ENCODE peak calls at places on chromosomes 11 and 22, in five cellular contexts. One of them, this sample, is unnamed.

GRCh38 chr22:17921871-17922821 is 102.2 kb downstream of the MICAL3 start:
- DNase-seq in PC-9: no peak
- DNase-seq in psoas muscle: no peak
- DNase-seq in HL-60: no peak
- DNase-seq in tibial nerve: no peak
- DNase-seq in this sample: peak; percentile 64

GRCh38 chr22:48619721-48620120 is 1208.0 kb downstream of the BRD1 start:
- DNase-seq in PC-9: no peak
- DNase-seq in psoas muscle: no peak
- DNase-seq in HL-60: no peak
- DNase-seq in tibial nerve: no peak
- DNase-seq in this sample: no peak

GRCh38 chr11:101862410-101863233 is 52.2 kb upstream of the CEP126 start:
- DNase-seq in PC-9: peak; percentile 43
- DNase-seq in psoas muscle: no peak
- DNase-seq in HL-60: no peak
- DNase-seq in tibial nerve: no peak
- DNase-seq in this sample: peak; percentile 22

GRCh38 chr22:17120711-17121234 is 387 bp downstream of the TMEM121B start:
- DNase-seq in PC-9: no peak
- DNase-seq in psoas muscle: no peak
- DNase-seq in HL-60: no peak
- DNase-seq in tibial nerve: no peak
- DNase-seq in this sample: no peak

GRCh38 chr22:46969491-46969890 is 207.0 kb downstream of the TBC1D22A start:
- DNase-seq in PC-9: no peak
- DNase-seq in psoas muscle: no peak
- DNase-seq in HL-60: no peak
- DNase-seq in tibial nerve: no peak
- DNase-seq in this sample: no peak

GRCh38 chr22:37284807-37285355 is 2.6 kb downstream of the CYTH4 start:
- DNase-seq in PC-9: no peak
- DNase-seq in psoas muscle: peak; percentile 51
- DNase-seq in HL-60: peak; percentile 98
- DNase-seq in tibial nerve: no peak
- DNase-seq in this sample: peak; percentile 53

GRCh38 chr11:61158691-61159381 is 2.4 kb downstream of the VPS37C start:
- DNase-seq in PC-9: peak; percentile 99
- DNase-seq in psoas muscle: no peak
- DNase-seq in HL-60: no peak
- DNase-seq in tibial nerve: no peak
- DNase-seq in this sample: no peak

GRCh38 chr11:68213135-68213515 is at the start of gene KMT5B:
- DNase-seq in PC-9: no peak
- DNase-seq in psoas muscle: peak; percentile 74
- DNase-seq in HL-60: no peak
- DNase-seq in tibial nerve: no peak
- DNase-seq in this sample: peak; percentile 68

GRCh38 chr11:122706689-122707088 is 51.2 kb downstream of the UBASH3B start:
- DNase-seq in PC-9: peak; percentile 96
- DNase-seq in psoas muscle: no peak
- DNase-seq in HL-60: no peak
- DNase-seq in tibial nerve: no peak
- DNase-seq in this sample: no peak

GRCh38 chr11:17645190-17645970 is 74.0 kb upstream of the MYOD1 start:
- DNase-seq in PC-9: no peak
- DNase-seq in psoas muscle: no peak
- DNase-seq in HL-60: no peak
- DNase-seq in tibial nerve: no peak
- DNase-seq in this sample: no peak

GRCh38 chr11:118610220-118610772 is 2.9 kb downstream of the PHLDB1 start:
- DNase-seq in PC-9: no peak
- DNase-seq in psoas muscle: no peak
- DNase-seq in HL-60: no peak
- DNase-seq in tibial nerve: no peak
- DNase-seq in this sample: no peak

GRCh38 chr11:82996966-82997606 is 74.6 kb downstream of the RAB30 start:
- DNase-seq in PC-9: no peak
- DNase-seq in psoas muscle: no peak
- DNase-seq in HL-60: no peak
- DNase-seq in tibial nerve: no peak
- DNase-seq in this sample: no peak

GRCh38 chr22:23182289-23183106 is 2.2 kb downstream of the BCR start:
- DNase-seq in PC-9: peak; percentile 97
- DNase-seq in psoas muscle: no peak
- DNase-seq in HL-60: no peak
- DNase-seq in tibial nerve: no peak
- DNase-seq in this sample: no peak

GRCh38 chr11:73236879-73237278 is 18.8 kb downstream of the P2RY2 start:
- DNase-seq in PC-9: peak; percentile 66
- DNase-seq in psoas muscle: peak; percentile 71
- DNase-seq in HL-60: peak; percentile 27
- DNase-seq in tibial nerve: no peak
- DNase-seq in this sample: no peak

GRCh38 chr22:47561115-47561675 is 798.7 kb downstream of the TBC1D22A start:
- DNase-seq in PC-9: no peak
- DNase-seq in psoas muscle: no peak
- DNase-seq in HL-60: no peak
- DNase-seq in tibial nerve: no peak
- DNase-seq in this sample: no peak

GRCh38 chr22:18095101-18095805 is 15.4 kb upstream of the TUBA8 start:
- DNase-seq in PC-9: no peak
- DNase-seq in psoas muscle: no peak
- DNase-seq in HL-60: no peak
- DNase-seq in tibial nerve: no peak
- DNase-seq in this sample: no peak

GRCh38 chr11:71451596-71452353 is 1.2 kb upstream of the NADSYN1 start:
- DNase-seq in PC-9: no peak
- DNase-seq in psoas muscle: no peak
- DNase-seq in HL-60: no peak
- DNase-seq in tibial nerve: no peak
- DNase-seq in this sample: peak; percentile 45

GRCh38 chr11:65766535-65766934 is 14.2 kb downstream of the AP5B1 start:
- DNase-seq in PC-9: no peak
- DNase-seq in psoas muscle: no peak
- DNase-seq in HL-60: peak; percentile 84
- DNase-seq in tibial nerve: no peak
- DNase-seq in this sample: no peak

GRCh38 chr22:28741200-28741757 is 341 bp downstream of the CHEK2 start:
- DNase-seq in PC-9: no peak
- DNase-seq in psoas muscle: no peak
- DNase-seq in HL-60: no peak
- DNase-seq in tibial nerve: no peak
- DNase-seq in this sample: no peak

GRCh38 chr11:110069158-110069737 is 23.9 kb upstream of the ZC3H12C start:
- DNase-seq in PC-9: peak; percentile 89
- DNase-seq in psoas muscle: peak; percentile 64
- DNase-seq in HL-60: peak; percentile 29
- DNase-seq in tibial nerve: no peak
- DNase-seq in this sample: peak; percentile 61

DNA sequence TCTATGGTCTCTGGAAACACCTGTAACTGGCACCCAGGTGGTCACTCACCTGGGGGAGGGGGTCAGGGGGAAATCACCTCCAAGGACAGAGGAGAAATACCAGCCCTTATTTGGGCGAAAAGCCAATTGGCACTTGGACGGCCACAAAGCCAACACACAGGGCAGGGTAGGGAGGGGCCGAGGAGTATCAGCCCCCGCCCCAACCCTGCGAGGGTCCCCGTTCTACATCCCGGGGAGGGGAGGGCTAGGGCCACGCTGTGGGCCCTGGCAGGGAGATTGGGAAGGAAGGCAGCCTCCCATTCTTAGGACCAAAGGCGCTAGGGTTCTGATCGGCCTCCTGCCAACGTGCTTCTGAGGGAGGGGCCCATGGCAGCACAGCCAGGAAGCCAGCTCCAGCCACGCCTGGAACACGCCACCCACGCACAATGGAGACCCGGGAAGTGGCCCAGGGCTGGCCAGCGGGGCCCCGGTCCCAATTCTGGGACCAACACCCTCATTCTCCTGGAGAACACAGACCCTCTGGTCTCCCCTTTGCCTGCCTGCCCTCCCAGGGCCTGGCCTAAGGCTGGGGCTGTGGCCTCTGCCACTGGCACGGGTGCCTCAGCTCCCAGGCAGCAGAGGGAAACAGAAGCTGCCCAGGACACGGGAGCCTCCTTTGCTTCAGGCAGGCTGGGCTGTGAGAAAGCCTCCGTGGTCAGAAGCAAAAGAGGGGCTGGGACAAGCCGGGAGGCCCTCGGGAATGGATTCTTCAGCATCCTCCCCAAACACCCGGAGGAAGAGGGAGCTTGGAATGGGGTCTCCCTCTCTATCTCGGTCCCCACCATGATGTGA is 7.4 kb downstream of the CBX6 start:
- DNase-seq in PC-9: no peak
- DNase-seq in psoas muscle: peak; percentile 55
- DNase-seq in HL-60: no peak
- DNase-seq in tibial nerve: no peak
- DNase-seq in this sample: no peak
- H3K27ac ChIP-seq in PC-9: no peak overlapping the region
- H3K27ac ChIP-seq in psoas muscle: peak overlapping the region; percentile 55
- H3K27ac ChIP-seq in HL-60: no peak overlapping the region
- H3K27ac ChIP-seq in tibial nerve: peak overlapping the region; percentile 71
- H3K27ac ChIP-seq in this sample: no peak overlapping the region

DNA sequence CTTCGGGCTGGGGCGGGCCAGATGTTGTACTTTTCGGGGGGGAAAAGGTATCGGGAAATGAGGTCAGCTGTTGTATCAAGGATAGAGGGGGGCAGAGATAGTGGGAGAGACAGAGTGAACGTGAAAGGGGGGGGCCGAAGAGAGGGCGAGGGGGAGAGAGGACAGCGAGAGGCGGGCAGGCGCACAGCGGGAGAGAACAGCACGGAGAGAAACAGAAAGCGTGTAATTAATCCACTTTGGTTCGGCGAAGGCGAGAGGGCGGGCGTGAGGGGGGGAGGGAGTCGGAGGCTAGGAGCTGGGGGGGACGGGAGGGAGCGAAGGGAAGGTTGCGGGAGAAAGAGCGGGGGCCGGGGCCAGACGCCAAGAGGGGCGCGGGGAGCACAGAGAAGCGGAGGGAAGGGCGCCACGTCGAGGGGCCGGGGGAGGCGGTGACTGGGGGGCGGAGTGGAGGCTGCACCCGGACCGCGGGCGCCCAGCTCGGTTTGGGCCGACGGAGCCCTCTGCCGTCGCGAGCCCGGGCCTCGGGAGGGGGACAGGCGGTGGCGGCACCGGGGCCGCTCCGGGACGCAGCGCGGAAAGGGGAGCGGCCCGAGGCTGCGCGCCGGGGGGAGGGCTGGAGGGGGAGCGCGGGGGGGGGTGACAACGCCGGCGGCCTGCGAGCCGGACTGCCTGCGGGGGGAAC is 612 bp downstream of the IGF2 start:
- DNase-seq in PC-9: no peak
- DNase-seq in psoas muscle: peak; percentile 24
- DNase-seq in HL-60: no peak
- DNase-seq in tibial nerve: no peak
- DNase-seq in this sample: peak; percentile 18
- H3K4me3 ChIP-seq in PC-9: no peak overlapping the region
- H3K4me3 ChIP-seq in psoas muscle: peak overlapping the region; percentile 55
- H3K4me3 ChIP-seq in HL-60: no peak overlapping the region
- H3K4me3 ChIP-seq in tibial nerve: peak overlapping the region; percentile 21
- H3K4me3 ChIP-seq in this sample: no peak overlapping the region

DNA sequence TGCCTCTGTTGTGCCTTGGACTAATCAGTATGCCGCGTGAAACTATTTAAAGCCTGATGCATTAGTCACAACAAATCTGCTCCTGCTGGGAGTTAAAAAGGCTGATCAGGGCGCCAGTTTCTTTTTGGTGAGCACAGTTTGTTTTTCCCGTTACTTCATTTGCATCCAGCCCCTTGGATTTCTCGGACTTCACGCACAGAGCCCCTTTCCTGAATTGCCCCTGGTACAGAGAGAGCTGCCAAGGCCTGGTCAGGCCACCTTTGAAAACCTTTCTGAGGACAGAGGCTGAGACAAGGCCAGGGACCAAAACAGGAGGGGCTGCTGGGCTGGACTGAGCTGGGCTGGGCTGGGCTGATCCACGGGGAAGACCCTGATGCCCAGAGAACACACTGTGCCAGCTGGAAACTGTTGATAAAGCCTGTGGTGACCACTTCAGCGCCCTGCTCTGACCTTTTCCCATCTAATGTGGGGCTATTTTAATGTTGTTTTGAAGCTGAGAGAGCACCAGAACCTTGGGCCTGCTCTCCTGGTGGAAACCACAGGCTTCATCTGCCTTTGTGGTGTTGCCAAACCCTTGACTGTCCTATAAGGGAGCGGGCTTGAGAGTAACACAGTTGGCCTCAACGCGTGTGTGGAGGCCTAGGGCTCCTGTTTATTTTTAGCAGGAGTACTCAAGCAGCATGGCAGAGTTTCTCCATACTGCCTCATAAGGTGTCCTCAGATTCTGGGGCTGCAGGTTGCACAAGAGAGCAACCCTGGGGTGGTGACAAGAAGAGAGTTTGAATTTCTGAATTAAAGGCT is 44.2 kb downstream of the NAV2 start:
- DNase-seq in PC-9: peak; percentile 19
- DNase-seq in psoas muscle: peak; percentile 20
- DNase-seq in HL-60: no peak
- DNase-seq in tibial nerve: no peak
- DNase-seq in this sample: no peak
- H3K27ac ChIP-seq in PC-9: no peak overlapping the region
- H3K27ac ChIP-seq in psoas muscle: peak overlapping the region; percentile 30
- H3K27ac ChIP-seq in HL-60: no peak overlapping the region
- H3K27ac ChIP-seq in tibial nerve: no peak overlapping the region
- H3K27ac ChIP-seq in this sample: no peak overlapping the region

GRCh38 chr11:16613401-16614381 is 124.8 kb upstream of the C11orf58 start:
- DNase-seq in PC-9: peak; percentile 51
- DNase-seq in psoas muscle: peak; percentile 87
- DNase-seq in HL-60: peak; percentile 45
- DNase-seq in tibial nerve: peak; percentile 88
- DNase-seq in this sample: peak; percentile 87
- H3K4me3 ChIP-seq in PC-9: peak overlapping the region; percentile 54
- H3K4me3 ChIP-seq in psoas muscle: peak overlapping the region; percentile 71
- H3K4me3 ChIP-seq in HL-60: peak overlapping the region; percentile 17
- H3K4me3 ChIP-seq in tibial nerve: peak overlapping the region; percentile 28
- H3K4me3 ChIP-seq in this sample: peak overlapping the region; percentile 48

GRCh38 chr11:96263361-96263763 is 79.6 kb downstream of the MAML2 start:
- DNase-seq in PC-9: peak; percentile 97
- DNase-seq in psoas muscle: no peak
- DNase-seq in HL-60: peak; percentile 84
- DNase-seq in tibial nerve: no peak
- DNase-seq in this sample: no peak
- H3K27ac ChIP-seq in PC-9: peak overlapping the region; percentile 77
- H3K27ac ChIP-seq in psoas muscle: no peak overlapping the region
- H3K27ac ChIP-seq in HL-60: no peak overlapping the region
- H3K27ac ChIP-seq in tibial nerve: peak overlapping the region; percentile 38
- H3K27ac ChIP-seq in this sample: no peak overlapping the region

This sample was measured in right lobe of liver.